ENCODE peak calls at places on chromosome 22, in five cellular contexts. I is heart left ventricle, D is heart right ventricle, T is HFFc6, H is lung. S is an unnamed sample.

GRCh38 chr22:36762687-36763260 is 13.1 kb downstream of the IFT27 start:
- DNase-seq in I (peak; percentile 45), D (peak; percentile 57), T (peak; percentile 9), H (peak; percentile 55), S (peak; percentile 19)

GRCh38 chr22:27490080-27490479 is 311.5 kb downstream of the MN1 start:
- DNase-seq in I (no peak), D (no peak), T (no peak), H (no peak), S (no peak)

GRCh38 chr22:18110194-18110943 is at the start of gene TUBA8:
- DNase-seq in I (peak; percentile 61), D (no peak), T (no peak), H (no peak), S (no peak)

GRCh38 chr22:38864361-38865191 is 7.4 kb downstream of the CBX6 start:
- DNase-seq in I (peak; percentile 79), D (peak; percentile 80), T (no peak), H (no peak), S (no peak)

GRCh38 chr22:17931400-17931825 is 92.9 kb downstream of the MICAL3 start:
- DNase-seq in I (peak; percentile 80), D (peak; percentile 84), T (peak; percentile 19), H (no peak), S (no peak)

GRCh38 chr22:27804683-27805297 is 3.2 kb upstream of the MN1 start:
- DNase-seq in I (peak; percentile 72), D (peak; percentile 80), T (peak; percentile 46), H (peak; percentile 46), S (no peak)

GRCh38 chr22:46011627-46012181 is 34.7 kb upstream of the WNT7B start:
- DNase-seq in I (peak; percentile 27), D (no peak), T (no peak), H (no peak), S (no peak)

GRCh38 chr22:20225693-20225966 is 42.5 kb downstream of the RTN4R start:
- DNase-seq in I (no peak), D (no peak), T (no peak), H (no peak), S (no peak)

GRCh38 chr22:37231406-37232139 is 12.5 kb downstream of the RAC2 start:
- DNase-seq in I (no peak), D (no peak), T (no peak), H (no peak), S (no peak)

GRCh38 chr22:39170825-39171622 is 18.5 kb upstream of the CBX7 start:
- DNase-seq in I (peak; percentile 88), D (peak; percentile 83), T (peak; percentile 54), H (peak; percentile 85), S (no peak)

GRCh38 chr22:38735126-38735464 is 20.7 kb downstream of the SUN2 start:
- DNase-seq in I (no peak), D (no peak), T (no peak), H (no peak), S (no peak)

GRCh38 chr22:37734402-37734700 is 37.5 kb downstream of the TRIOBP start:
- DNase-seq in I (no peak), D (no peak), T (no peak), H (no peak), S (no peak)

GRCh38 chr22:37758698-37759097 is 49.0 kb upstream of the GCAT start:
- DNase-seq in I (no peak), D (no peak), T (no peak), H (no peak), S (no peak)

GRCh38 chr22:37193629-37194191 is 5.7 kb upstream of the C1QTNF6 start:
- DNase-seq in I (no peak), D (no peak), T (peak; percentile 49), H (no peak), S (no peak)

GRCh38 chr22:46611189-46611588 is 9.0 kb upstream of the GRAMD4 start:
- DNase-seq in I (no peak), D (no peak), T (no peak), H (no peak), S (no peak)

GRCh38 chr22:37330200-37331033 is 48.1 kb downstream of the CYTH4 start:
- DNase-seq in I (no peak), D (no peak), T (peak; percentile 69), H (no peak), S (no peak)

GRCh38 chr22:39634530-39635399 is 64.2 kb downstream of the CACNA1I start:
- DNase-seq in I (no peak), D (no peak), T (peak; percentile 72), H (no peak), S (peak; percentile 28)

GRCh38 chr22:28669388-28669787 is 10.3 kb downstream of the TTC28 start:
- DNase-seq in I (no peak), D (no peak), T (no peak), H (no peak), S (no peak)

GRCh38 chr22:25704701-25705100 is 37.3 kb upstream of the MYO18B start:
- DNase-seq in I (no peak), D (no peak), T (no peak), H (no peak), S (no peak)

GRCh38 chr22:48574776-48575566 is 1252.7 kb downstream of the BRD1 start:
- DNase-seq in I (no peak), D (no peak), T (no peak), H (peak; percentile 34), S (no peak)

GRCh38 chr22:41367039-41367679 is 14.6 kb upstream of the TEF start:
- DNase-seq in I (peak; percentile 98), D (peak; percentile 97), T (peak; percentile 82), H (peak; percentile 96), S (peak; percentile 90)

GRCh38 chr22:45905924-45906865 is 70.8 kb downstream of the WNT7B start:
- DNase-seq in I (peak; percentile 41), D (peak; percentile 22), T (peak; percentile 22), H (no peak), S (peak; percentile 20)

GRCh38 chr22:46395145-46395544 is 59.6 kb downstream of the TRMU start:
- DNase-seq in I (no peak), D (no peak), T (no peak), H (no peak), S (no peak)

GRCh38 chr22:20591660-20592310 is 84.4 kb downstream of the MED15 start:
- DNase-seq in I (no peak), D (no peak), T (peak; percentile 46), H (no peak), S (no peak)

GRCh38 chr22:27718186-27719032 is 83.1 kb downstream of the MN1 start:
- DNase-seq in I (peak; percentile 79), D (peak; percentile 79), T (peak; percentile 91), H (peak; percentile 42), S (peak; percentile 88)

DNA sequence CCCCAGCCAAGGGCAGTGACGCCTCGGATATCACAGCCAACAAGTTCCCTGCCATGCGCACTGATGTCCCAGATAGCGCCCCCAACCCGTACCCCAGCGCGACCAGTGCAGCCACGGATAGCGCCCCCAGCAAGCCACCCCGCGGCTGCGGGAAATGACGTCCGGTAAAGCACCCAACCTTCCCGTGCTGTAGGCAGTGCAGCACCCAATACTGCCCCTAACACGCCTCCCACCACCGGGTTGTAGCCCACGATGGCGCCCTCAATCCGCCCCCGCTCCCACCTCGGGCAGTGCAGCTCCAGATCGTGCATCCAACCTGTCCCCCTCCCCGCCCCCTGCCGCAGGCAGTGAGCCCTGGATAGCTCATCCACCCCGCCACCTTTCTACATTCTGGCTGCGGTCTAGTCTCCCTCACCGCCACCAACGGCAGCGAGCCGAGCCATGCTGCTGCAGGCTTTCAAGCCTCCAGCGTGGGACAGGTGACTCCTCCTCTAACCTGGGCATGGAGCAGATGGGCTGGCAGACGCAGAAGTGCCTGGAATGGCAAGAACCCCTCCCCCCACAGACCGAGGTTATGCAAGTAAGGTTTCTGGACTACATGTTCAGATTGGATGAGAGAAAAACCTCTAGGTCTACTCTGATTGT is 540 bp downstream of the RFPL2 start:
- DNase-seq in I (no peak), D (no peak), T (no peak), H (no peak), S (no peak)
- TF ChIP-seq CTCF in I (no peak), D (no peak), T (no peak), H (no peak), S (no peak)

GRCh38 chr22:42596376-42596775 is 18.3 kb downstream of the POLDIP3 start:
- DNase-seq in I (peak; percentile 44), D (peak; percentile 43), T (no peak), H (no peak), S (no peak)

GRCh38 chr22:42596863-42597530 is 17.7 kb downstream of the POLDIP3 start:
- DNase-seq in I (no peak), D (no peak), T (no peak), H (no peak), S (no peak)

GRCh38 chr22:42591987-42592386 is 22.7 kb downstream of the POLDIP3 start:
- DNase-seq in I (no peak), D (no peak), T (no peak), H (no peak), S (no peak)

DNA sequence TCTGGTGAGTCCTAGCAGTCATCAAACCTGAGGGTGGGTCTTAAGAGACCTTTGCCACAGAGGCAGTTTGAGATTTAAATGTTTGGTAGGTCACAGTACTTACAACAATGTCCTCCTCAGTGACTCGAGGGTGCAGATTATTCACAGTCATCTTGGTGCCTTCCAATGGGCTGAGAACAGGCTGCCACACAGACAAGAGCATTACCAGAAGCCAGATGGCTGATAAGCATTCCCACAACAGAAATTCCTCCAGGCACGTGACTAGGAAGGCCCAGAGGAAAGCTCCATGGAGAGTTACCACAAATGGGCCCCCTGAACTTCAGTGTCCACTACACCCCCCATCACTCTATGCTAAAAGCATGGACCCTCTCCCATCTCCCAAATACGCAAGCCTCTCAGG is 19.2 kb downstream of the POLDIP3 start:
- DNase-seq in I (no peak), D (peak; percentile 49), T (no peak), H (no peak), S (no peak)
- TF ChIP-seq CTCF in I (no peak), D (no peak), T (no peak), H (no peak), S (no peak)

GRCh38 chr22:50294319-50294656 is 13.2 kb downstream of the PLXNB2 start:
- DNase-seq in I (no peak), D (no peak), T (no peak), H (no peak), S (no peak)
- TF ChIP-seq CTCF in I (no peak), D (no peak), T (no peak), H (no peak), S (no peak)

GRCh38 chr22:49994361-49995058 is 18.1 kb downstream of the IL17REL start:
- DNase-seq in I (no peak), D (no peak), T (no peak), H (no peak), S (no peak)

GRCh38 chr22:49992921-49993648 is 19.5 kb downstream of the IL17REL start:
- DNase-seq in I (peak; percentile 63), D (peak; percentile 54), T (peak; percentile 15), H (no peak), S (no peak)

GRCh38 chr22:49995059-49995412 is 17.5 kb downstream of the IL17REL start:
- DNase-seq in I (no peak), D (no peak), T (no peak), H (no peak), S (no peak)

GRCh38 chr22:49991907-49992533 is 20.5 kb downstream of the IL17REL start:
- DNase-seq in I (no peak), D (no peak), T (no peak), H (no peak), S (no peak)

GRCh38 chr22:49993649-49994360 is 18.8 kb downstream of the IL17REL start:
- DNase-seq in I (no peak), D (no peak), T (no peak), H (no peak), S (no peak)
- TF ChIP-seq CTCF in I (no peak), D (no peak), T (peak; percentile 22), H (no peak), S (no peak)

GRCh38 chr22:30290679-30291333 is 1.5 kb upstream of the CASTOR1 start:
- DNase-seq in I (peak; percentile 89), D (peak; percentile 94), T (peak; percentile 36), H (peak; percentile 92), S (no peak)
- TF ChIP-seq CTCF in I (no peak), D (no peak), T (no peak), H (no peak), S (no peak)

S was measured in AG09319.